ENCODE peak calls at places on chromosomes 4 and X, in seven cellular contexts. One of them, this sample, is unnamed.

GRCh38 chr4:78225236-78225635 is 168.1 kb downstream of the FRAS1 start:
- DNase-seq in adipocyte: no peak
- DNase-seq in left colon: no peak
- DNase-seq in stimulated activated CD4-positive, alpha-beta T cell treated with anti-CD3 and anti-CD28 coated beads, Interleukin-1b, Interleukin-23, amount 100 ng/mL, for 48 hours: no peak
- DNase-seq in ELR: no peak
- DNase-seq in H1: no peak
- DNase-seq in ovary: no peak
- DNase-seq in this sample: no peak

GRCh38 chrX:24169211-24169610 is 19.7 kb downstream of the ZFX start:
- DNase-seq in adipocyte: peak; percentile 47
- DNase-seq in left colon: no peak
- DNase-seq in stimulated activated CD4-positive, alpha-beta T cell treated with anti-CD3 and anti-CD28 coated beads, Interleukin-1b, Interleukin-23, amount 100 ng/mL, for 48 hours: no peak
- DNase-seq in ELR: no peak
- DNase-seq in H1: no peak
- DNase-seq in ovary: no peak
- DNase-seq in this sample: no peak

GRCh38 chrX:40465735-40466551 is 114.8 kb upstream of the ATP6AP2 start:
- DNase-seq in adipocyte: no peak
- DNase-seq in left colon: no peak
- DNase-seq in stimulated activated CD4-positive, alpha-beta T cell treated with anti-CD3 and anti-CD28 coated beads, Interleukin-1b, Interleukin-23, amount 100 ng/mL, for 48 hours: no peak
- DNase-seq in ELR: no peak
- DNase-seq in H1: no peak
- DNase-seq in ovary: no peak
- DNase-seq in this sample: no peak

GRCh38 chrX:4118666-4119530 is 405.4 kb upstream of the PRKX start:
- DNase-seq in adipocyte: no peak
- DNase-seq in left colon: no peak
- DNase-seq in stimulated activated CD4-positive, alpha-beta T cell treated with anti-CD3 and anti-CD28 coated beads, Interleukin-1b, Interleukin-23, amount 100 ng/mL, for 48 hours: no peak
- DNase-seq in ELR: no peak
- DNase-seq in H1: no peak
- DNase-seq in ovary: no peak
- DNase-seq in this sample: no peak

GRCh38 chrX:129678176-129678880 is 23.6 kb upstream of the APLN start:
- DNase-seq in adipocyte: no peak
- DNase-seq in left colon: no peak
- DNase-seq in stimulated activated CD4-positive, alpha-beta T cell treated with anti-CD3 and anti-CD28 coated beads, Interleukin-1b, Interleukin-23, amount 100 ng/mL, for 48 hours: peak; percentile 27
- DNase-seq in ELR: peak; percentile 46
- DNase-seq in H1: no peak
- DNase-seq in ovary: peak; percentile 42
- DNase-seq in this sample: peak; percentile 15

GRCh38 chrX:21926527-21927278 is 13.8 kb upstream of the SMS start:
- DNase-seq in adipocyte: peak; percentile 88
- DNase-seq in left colon: no peak
- DNase-seq in stimulated activated CD4-positive, alpha-beta T cell treated with anti-CD3 and anti-CD28 coated beads, Interleukin-1b, Interleukin-23, amount 100 ng/mL, for 48 hours: no peak
- DNase-seq in ELR: peak; percentile 97
- DNase-seq in H1: no peak
- DNase-seq in ovary: no peak
- DNase-seq in this sample: peak; percentile 86

GRCh38 chr4:146814736-146815135 is 130.9 kb downstream of the TTC29 start:
- DNase-seq in adipocyte: peak; percentile 20
- DNase-seq in left colon: no peak
- DNase-seq in stimulated activated CD4-positive, alpha-beta T cell treated with anti-CD3 and anti-CD28 coated beads, Interleukin-1b, Interleukin-23, amount 100 ng/mL, for 48 hours: no peak
- DNase-seq in ELR: peak; percentile 8
- DNase-seq in H1: no peak
- DNase-seq in ovary: no peak
- DNase-seq in this sample: no peak

GRCh38 chr4:169530048-169530447 is 82.3 kb downstream of the NEK1 start:
- DNase-seq in adipocyte: no peak
- DNase-seq in left colon: no peak
- DNase-seq in stimulated activated CD4-positive, alpha-beta T cell treated with anti-CD3 and anti-CD28 coated beads, Interleukin-1b, Interleukin-23, amount 100 ng/mL, for 48 hours: no peak
- DNase-seq in ELR: no peak
- DNase-seq in H1: no peak
- DNase-seq in ovary: no peak
- DNase-seq in this sample: no peak